ENCODE peak calls at places on chromosome 12, in five cellular contexts. D, Q, A, T and G are unnamed samples.
A peak's percentile ranks its signal among the peaks of the same experiment; 100 is the strongest.

GRCh38 chr12:113987261-113988063 is 21.3 kb upstream of the RBM19 start:
- DNase-seq in T (no peak), A (no peak), D (no peak), Q (no peak), G (no peak)

GRCh38 chr12:41409628-41410027 is 221.5 kb downstream of the PDZRN4 start:
- DNase-seq in T (no peak), A (no peak), Q (no peak), D (no peak), G (no peak)

GRCh38 chr12:17076335-17076734 is 470.4 kb upstream of the LMO3 start:
- DNase-seq in D (no peak), T (no peak), A (peak; percentile 7), Q (no peak), G (no peak)

GRCh38 chr12:91744613-91745012 is 401.0 kb downstream of the BTG1 start:
- DNase-seq in D (no peak), T (no peak), A (no peak), Q (no peak), G (no peak)

GRCh38 chr12:55736780-55737580 is 5.9 kb upstream of the GDF11 start:
- DNase-seq in A (peak; percentile 70), T (peak; percentile 69), D (peak; percentile 59), Q (peak; percentile 85), G (peak; percentile 76)

GRCh38 chr12:22353615-22354325 is 19.3 kb upstream of the ST8SIA1 start:
- DNase-seq in A (no peak), Q (no peak), D (no peak), T (no peak), G (no peak)

GRCh38 chr12:121628037-121628436 is 1.7 kb downstream of the ORAI1 start:
- DNase-seq in A (no peak), Q (peak; percentile 34), D (peak; percentile 18), T (no peak), G (no peak)

GRCh38 chr12:122646568-122647220 is 56.5 kb downstream of the HCAR2 start:
- DNase-seq in D (peak; percentile 45), T (no peak), A (no peak), Q (no peak), G (peak; percentile 67)

GRCh38 chr12:96218989-96219678 is 25.0 kb downstream of the ELK3 start:
- DNase-seq in D (no peak), T (no peak), Q (no peak), A (no peak), G (peak; percentile 1)

GRCh38 chr12:2294651-2295475 is 242.1 kb downstream of the CACNA1C start:
- DNase-seq in T (no peak), D (no peak), Q (no peak), A (no peak), G (no peak)

GRCh38 chr12:94172031-94172430 is 23.7 kb downstream of the PLXNC1 start:
- DNase-seq in T (no peak), Q (no peak), A (no peak), D (peak; percentile 23), G (no peak)

GRCh38 chr12:108921946-108922345 is 42.1 kb downstream of the DAO start:
- DNase-seq in Q (no peak), T (no peak), D (no peak), A (no peak), G (no peak)

GRCh38 chr12:79083181-79083580 is 218.6 kb downstream of the SYT1 start:
- DNase-seq in T (no peak), A (peak; percentile 19), Q (no peak), D (no peak), G (no peak)

GRCh38 chr12:66776974-66777373 is 98.1 kb upstream of the GRIP1 start:
- DNase-seq in Q (no peak), D (no peak), T (no peak), A (no peak), G (peak; percentile 72)

GRCh38 chr12:26062566-26062965 is 62.3 kb downstream of the BHLHE41 start:
- DNase-seq in T (no peak), D (no peak), A (no peak), Q (no peak), G (no peak)

GRCh38 chr12:53340398-53340797 is 4.2 kb upstream of the SP7 start:
- DNase-seq in A (no peak), D (no peak), Q (no peak), T (no peak), G (no peak)

GRCh38 chr12:105337391-105337790 is 6.9 kb downstream of the C12orf75 start:
- DNase-seq in T (no peak), A (no peak), Q (no peak), D (no peak), G (no peak)

GRCh38 chr12:22935090-22935489 is 310.1 kb downstream of the ETNK1 start:
- DNase-seq in A (no peak), D (no peak), T (no peak), Q (no peak), G (no peak)

GRCh38 chr12:111975161-111975931 is 37.6 kb downstream of the TMEM116 start:
- DNase-seq in T (no peak), Q (no peak), A (no peak), D (no peak), G (no peak)

GRCh38 chr12:79934309-79935020 is 432 bp downstream of the PPP1R12A start:
- DNase-seq in A (peak; percentile 38), Q (peak; percentile 39), D (peak; percentile 55), T (no peak), G (no peak)

GRCh38 chr12:80156306-80156705 is 57.0 kb downstream of the OTOGL start:
- DNase-seq in Q (no peak), D (no peak), A (no peak), T (no peak), G (no peak)

GRCh38 chr12:570237-570925 is 92.9 kb downstream of the NINJ2 start:
- DNase-seq in A (no peak), Q (peak; percentile 77), T (no peak), D (no peak), G (no peak)

GRCh38 chr12:58757422-58757821 is 162.9 kb downstream of the LRIG3 start:
- DNase-seq in A (no peak), T (no peak), Q (no peak), D (no peak), G (no peak)

GRCh38 chr12:45729233-45730115 is at the start of gene ARID2:
- DNase-seq in Q (peak; percentile 67), T (peak; percentile 77), D (peak; percentile 69), A (peak; percentile 63), G (peak; percentile 88)

GRCh38 chr12:121466800-121467637 is 67.1 kb downstream of the RNF34 start:
- DNase-seq in A (peak; percentile 90), T (peak; percentile 92), D (peak; percentile 87), Q (peak; percentile 94), G (peak; percentile 94)

GRCh38 chr12:69071091-69071370 is 138.1 kb upstream of the CPM start:
- DNase-seq in T (no peak), A (no peak), D (no peak), Q (no peak), G (no peak)

GRCh38 chr12:52975820-52976573 is 27.1 kb downstream of the KRT18 start:
- DNase-seq in D (no peak), T (no peak), Q (peak; percentile 66), A (peak; percentile 46), G (no peak)

GRCh38 chr12:52618216-52618615 is at the start of gene KRT73:
- DNase-seq in D (no peak), A (no peak), Q (no peak), T (no peak), G (no peak)

GRCh38 chr12:24728366-24728765 is 220.5 kb downstream of the BCAT1 start:
- DNase-seq in A (no peak), D (no peak), Q (no peak), T (no peak), G (no peak)

GRCh38 chr12:127455347-127456265 is 811.4 kb upstream of the TMEM132C start:
- DNase-seq in A (peak; percentile 22), Q (no peak), D (no peak), T (no peak), G (no peak)

GRCh38 chr12:29282452-29282851 is 98.5 kb downstream of the ERGIC2 start:
- DNase-seq in Q (no peak), D (no peak), A (no peak), T (no peak), G (no peak)

GRCh38 chr12:8156845-8157244 is at the start of gene ZNF705A:
- DNase-seq in T (no peak), D (no peak), A (no peak), Q (no peak), G (no peak)

GRCh38 chr12:7091660-7092228 is 501 bp downstream of the C1R start:
- DNase-seq in Q (no peak), A (no peak), D (no peak), T (no peak), G (no peak)